ENCODE peak calls at places on chromosome 5, in six cellular contexts. D is hepatocyte, N is Calu3, W is endothelial cell, V is heart right ventricle, F is cardiac muscle cell. I is an unnamed sample.

GRCh38 chr5:90528704-90529233 is 615 bp downstream of the LYSMD3 start:
- DNase-seq in N (no peak), F (peak), D (peak), V (no peak), W (no peak), I (no peak)

GRCh38 chr5:98454904-98455303 is 318.6 kb upstream of the RGMB start:
- DNase-seq in V (no peak), D (no peak), W (no peak), N (no peak), F (peak), I (no peak)

GRCh38 chr5:124783794-124784193 is 37.4 kb upstream of the ZNF608 start:
- DNase-seq in F (peak), N (no peak), W (no peak), V (no peak), D (no peak), I (no peak)

GRCh38 chr5:71703941-71704340 is 15.1 kb upstream of the CARTPT start:
- DNase-seq in V (no peak), N (no peak), D (no peak), F (no peak), W (no peak), I (no peak)

GRCh38 chr5:172235132-172235780 is 41.3 kb downstream of the EFCAB9 start:
- DNase-seq in N (peak), D (peak), F (peak), W (no peak), V (no peak), I (no peak)

GRCh38 chr5:127645300-127645726 is 3.6 kb upstream of the CTXN3 start:
- DNase-seq in V (no peak), D (no peak), F (no peak), W (no peak), N (no peak), I (no peak)

GRCh38 chr5:172438304-172438652 is 16.0 kb downstream of the SH3PXD2B start:
- DNase-seq in V (no peak), D (no peak), W (no peak), F (no peak), N (no peak), I (no peak)

GRCh38 chr5:173020154-173020581 is 36.0 kb upstream of the CREBRF start:
- DNase-seq in D (no peak), F (peak), N (no peak), W (no peak), V (no peak), I (no peak)

GRCh38 chr5:155616779-155617392 is 603.3 kb downstream of the KIF4B start:
- DNase-seq in N (peak), D (peak), W (peak), F (peak), V (peak), I (no peak)

GRCh38 chr5:118354806-118355205 is 633.5 kb downstream of the DTWD2 start:
- DNase-seq in N (no peak), V (no peak), F (no peak), D (no peak), W (no peak), I (no peak)

GRCh38 chr5:82019342-82020138 is 47.7 kb downstream of the ATG10 start:
- DNase-seq in W (no peak), V (no peak), D (peak), F (no peak), N (no peak), I (no peak)

GRCh38 chr5:120435129-120435528 is 29.0 kb upstream of the PRR16 start:
- DNase-seq in W (no peak), D (no peak), V (no peak), F (no peak), N (no peak), I (no peak)

GRCh38 chr5:61450880-61451279 is 118.8 kb downstream of the ZSWIM6 start:
- DNase-seq in N (no peak), D (no peak), F (peak), W (no peak), V (no peak), I (no peak)

GRCh38 chr5:112247930-112248329 is 171.1 kb downstream of the EPB41L4A start:
- DNase-seq in F (no peak), W (no peak), N (no peak), D (no peak), V (no peak), I (no peak)

GRCh38 chr5:1460054-1460682 is 14.9 kb upstream of the SLC6A3 start:
- DNase-seq in V (no peak), N (no peak), F (no peak), W (no peak), D (no peak), I (no peak)

GRCh38 chr5:141878771-141879759 is 855 bp upstream of the PCDH1 start:
- DNase-seq in N (peak), F (peak), D (peak), V (peak), W (peak), I (peak)

GRCh38 chr5:148992265-148992664 is 70.6 kb downstream of the SH3TC2 start:
- DNase-seq in W (no peak), N (no peak), D (no peak), F (no peak), V (no peak), I (no peak)

GRCh38 chr5:8522635-8523034 is 653.7 kb downstream of the MTRR start:
- DNase-seq in N (no peak), W (no peak), F (no peak), D (peak), V (no peak), I (no peak)

GRCh38 chr5:168111433-168111832 is 180.0 kb upstream of the WWC1 start:
- DNase-seq in D (no peak), V (no peak), N (no peak), F (no peak), W (no peak), I (no peak)

GRCh38 chr5:115324021-115324420 is 27.6 kb upstream of the CCDC112 start:
- DNase-seq in N (no peak), D (no peak), V (no peak), W (no peak), F (peak), I (no peak)

GRCh38 chr5:91245871-91246270 is 137.2 kb downstream of the ARRDC3 start:
- DNase-seq in N (no peak), D (no peak), V (no peak), F (peak), W (no peak), I (no peak)

GRCh38 chr5:55226934-55227737 is at the start of gene MCIDAS:
- DNase-seq in W (peak), N (peak), D (peak), V (peak), F (peak), I (peak)

GRCh38 chr5:125835293-125836172 is 587.7 kb upstream of the GRAMD2B start:
- DNase-seq in V (peak), W (peak), D (peak), N (peak), F (peak), I (peak)

GRCh38 chr5:32279786-32280185 is 33.0 kb downstream of the MTMR12 start:
- DNase-seq in W (no peak), V (no peak), F (no peak), N (no peak), D (no peak), I (no peak)

GRCh38 chr5:141646026-141646425 is 5.2 kb downstream of the FCHSD1 start:
- DNase-seq in W (no peak), V (no peak), N (no peak), D (no peak), F (no peak), I (no peak)

GRCh38 chr5:173453167-173453566 is 125.0 kb upstream of the STC2 start:
- DNase-seq in F (no peak), W (no peak), V (no peak), N (no peak), D (no peak), I (no peak)

GRCh38 chr5:111762895-111763294 is 5.9 kb upstream of the NREP start:
- DNase-seq in W (no peak), D (no peak), N (no peak), V (no peak), F (peak), I (no peak)

GRCh38 chr5:132087661-132088060 is 14.1 kb downstream of the CSF2 start:
- DNase-seq in W (no peak), N (no peak), D (no peak), V (no peak), F (no peak), I (no peak)